ENCODE peak calls at places on chromosomes 13 and 19, in nine cellular contexts. One of them, this sample, is unnamed. For H3K4me1, the result is how much of the 10 kb centered on the place peaks cover.

GRCh38 chr13:35964764-35965163 is 166.4 kb downstream of the DCLK1 start:
- DNase-seq in fibroblast of lung: peak
- DNase-seq in CD8-positive, alpha-beta memory T cell: no peak
- DNase-seq in body of pancreas: no peak
- DNase-seq in uterus: no peak
- DNase-seq in colonic mucosa: no peak
- DNase-seq in cardiac muscle cell: peak
- DNase-seq in lower lobe of right lung: no peak
- DNase-seq in A673: peak
- DNase-seq in this sample: no peak

GRCh38 chr19:35179830-35180229 is 25.3 kb downstream of the FXYD5 start:
- DNase-seq in fibroblast of lung: no peak
- DNase-seq in CD8-positive, alpha-beta memory T cell: no peak
- DNase-seq in body of pancreas: no peak
- DNase-seq in uterus: no peak
- DNase-seq in colonic mucosa: no peak
- DNase-seq in cardiac muscle cell: no peak
- DNase-seq in lower lobe of right lung: no peak
- DNase-seq in A673: no peak
- DNase-seq in this sample: no peak

GRCh38 chr19:34990578-34991192 is 9.4 kb upstream of the GRAMD1A start:
- DNase-seq in fibroblast of lung: no peak
- DNase-seq in CD8-positive, alpha-beta memory T cell: no peak
- DNase-seq in body of pancreas: no peak
- DNase-seq in uterus: no peak
- DNase-seq in colonic mucosa: no peak
- DNase-seq in cardiac muscle cell: no peak
- DNase-seq in lower lobe of right lung: peak
- DNase-seq in A673: no peak
- DNase-seq in this sample: no peak

GRCh38 chr19:45645068-45645630 is 6.0 kb upstream of the EML2 start:
- DNase-seq in fibroblast of lung: no peak
- DNase-seq in CD8-positive, alpha-beta memory T cell: no peak
- DNase-seq in body of pancreas: no peak
- DNase-seq in uterus: no peak
- DNase-seq in colonic mucosa: no peak
- DNase-seq in cardiac muscle cell: no peak
- DNase-seq in lower lobe of right lung: no peak
- DNase-seq in A673: no peak
- DNase-seq in this sample: no peak

GRCh38 chr19:3949294-3949693 is 16.4 kb downstream of the NMRK2 start:
- DNase-seq in fibroblast of lung: no peak
- DNase-seq in CD8-positive, alpha-beta memory T cell: no peak
- DNase-seq in body of pancreas: no peak
- DNase-seq in uterus: no peak
- DNase-seq in colonic mucosa: no peak
- DNase-seq in cardiac muscle cell: no peak
- DNase-seq in lower lobe of right lung: no peak
- DNase-seq in A673: no peak
- DNase-seq in this sample: no peak

GRCh38 chr19:10290876-10291553 is 1.3 kb downstream of the ICAM5 start:
- DNase-seq in fibroblast of lung: peak
- DNase-seq in CD8-positive, alpha-beta memory T cell: peak
- DNase-seq in body of pancreas: peak
- DNase-seq in uterus: no peak
- DNase-seq in colonic mucosa: peak
- DNase-seq in cardiac muscle cell: peak
- DNase-seq in lower lobe of right lung: peak
- DNase-seq in A673: peak
- DNase-seq in this sample: no peak

GRCh38 chr13:44068169-44068568 is 188.5 kb downstream of the LACC1 start:
- DNase-seq in fibroblast of lung: peak
- DNase-seq in CD8-positive, alpha-beta memory T cell: no peak
- DNase-seq in body of pancreas: no peak
- DNase-seq in uterus: no peak
- DNase-seq in colonic mucosa: no peak
- DNase-seq in cardiac muscle cell: peak
- DNase-seq in lower lobe of right lung: no peak
- DNase-seq in A673: no peak
- DNase-seq in this sample: no peak

GRCh38 chr13:60080871-60081270 is 82.9 kb downstream of the DIAPH3 start:
- DNase-seq in fibroblast of lung: no peak
- DNase-seq in CD8-positive, alpha-beta memory T cell: no peak
- DNase-seq in body of pancreas: no peak
- DNase-seq in uterus: no peak
- DNase-seq in colonic mucosa: no peak
- DNase-seq in cardiac muscle cell: no peak
- DNase-seq in lower lobe of right lung: no peak
- DNase-seq in A673: peak
- DNase-seq in this sample: no peak

GRCh38 chr19:3668331-3669133 is 31.7 kb downstream of the PIP5K1C start:
- DNase-seq in fibroblast of lung: no peak
- DNase-seq in CD8-positive, alpha-beta memory T cell: no peak
- DNase-seq in body of pancreas: no peak
- DNase-seq in uterus: peak
- DNase-seq in colonic mucosa: no peak
- DNase-seq in cardiac muscle cell: peak
- DNase-seq in lower lobe of right lung: no peak
- DNase-seq in A673: no peak
- DNase-seq in this sample: no peak

GRCh38 chr19:29873024-29873800 is 61.4 kb downstream of the CCNE1 start:
- DNase-seq in fibroblast of lung: peak
- DNase-seq in CD8-positive, alpha-beta memory T cell: peak
- DNase-seq in body of pancreas: peak
- DNase-seq in uterus: peak
- DNase-seq in colonic mucosa: peak
- DNase-seq in cardiac muscle cell: peak
- DNase-seq in lower lobe of right lung: peak
- DNase-seq in A673: peak
- DNase-seq in this sample: no peak

GRCh38 chr19:8206147-8207087 is 2.8 kb upstream of the CERS4 start:
- DNase-seq in fibroblast of lung: no peak
- DNase-seq in CD8-positive, alpha-beta memory T cell: no peak
- DNase-seq in body of pancreas: peak
- DNase-seq in uterus: no peak
- DNase-seq in colonic mucosa: no peak
- DNase-seq in cardiac muscle cell: no peak
- DNase-seq in lower lobe of right lung: no peak
- DNase-seq in A673: no peak
- DNase-seq in this sample: no peak

GRCh38 chr13:114105351-114106225 is 26.8 kb downstream of the RASA3 start:
- DNase-seq in fibroblast of lung: no peak
- DNase-seq in CD8-positive, alpha-beta memory T cell: no peak
- DNase-seq in body of pancreas: peak
- DNase-seq in uterus: peak
- DNase-seq in colonic mucosa: no peak
- DNase-seq in cardiac muscle cell: no peak
- DNase-seq in lower lobe of right lung: no peak
- DNase-seq in A673: no peak
- DNase-seq in this sample: no peak

GRCh38 chr13:71875823-71876222 is 8.8 kb upstream of the DACH1 start:
- DNase-seq in fibroblast of lung: no peak
- DNase-seq in CD8-positive, alpha-beta memory T cell: no peak
- DNase-seq in body of pancreas: no peak
- DNase-seq in uterus: no peak
- DNase-seq in colonic mucosa: no peak
- DNase-seq in cardiac muscle cell: no peak
- DNase-seq in lower lobe of right lung: no peak
- DNase-seq in A673: no peak
- DNase-seq in this sample: no peak

GRCh38 chr19:19399733-19400438 is 5.6 kb upstream of the GATAD2A start:
- DNase-seq in fibroblast of lung: peak
- DNase-seq in CD8-positive, alpha-beta memory T cell: no peak
- DNase-seq in body of pancreas: no peak
- DNase-seq in uterus: no peak
- DNase-seq in colonic mucosa: no peak
- DNase-seq in cardiac muscle cell: peak
- DNase-seq in lower lobe of right lung: no peak
- DNase-seq in A673: peak
- DNase-seq in this sample: no peak

GRCh38 chr19:57434386-57435061 is 601 bp upstream of the ZNF749 start:
- DNase-seq in fibroblast of lung: no peak
- DNase-seq in CD8-positive, alpha-beta memory T cell: no peak
- DNase-seq in body of pancreas: no peak
- DNase-seq in uterus: no peak
- DNase-seq in colonic mucosa: no peak
- DNase-seq in cardiac muscle cell: no peak
- DNase-seq in lower lobe of right lung: no peak
- DNase-seq in A673: peak
- DNase-seq in this sample: no peak

GRCh38 chr13:26760835-26761582 is 423 bp upstream of the GPR12 start:
- DNase-seq in fibroblast of lung: no peak
- DNase-seq in CD8-positive, alpha-beta memory T cell: no peak
- DNase-seq in body of pancreas: no peak
- DNase-seq in uterus: no peak
- DNase-seq in colonic mucosa: no peak
- DNase-seq in cardiac muscle cell: no peak
- DNase-seq in lower lobe of right lung: no peak
- DNase-seq in A673: no peak
- DNase-seq in this sample: no peak

GRCh38 chr13:114228176-114228575 is 6.5 kb upstream of the CDC16 start:
- DNase-seq in fibroblast of lung: no peak
- DNase-seq in CD8-positive, alpha-beta memory T cell: no peak
- DNase-seq in body of pancreas: no peak
- DNase-seq in uterus: no peak
- DNase-seq in colonic mucosa: no peak
- DNase-seq in cardiac muscle cell: no peak
- DNase-seq in lower lobe of right lung: no peak
- DNase-seq in A673: no peak
- DNase-seq in this sample: no peak

GRCh38 chr13:98141938-98142426 is 912 bp upstream of the FARP1 start:
- DNase-seq in fibroblast of lung: no peak
- DNase-seq in CD8-positive, alpha-beta memory T cell: no peak
- DNase-seq in body of pancreas: peak
- DNase-seq in uterus: no peak
- DNase-seq in colonic mucosa: peak
- DNase-seq in cardiac muscle cell: peak
- DNase-seq in lower lobe of right lung: peak
- DNase-seq in A673: no peak
- DNase-seq in this sample: no peak

GRCh38 chr19:8050274-8051096 is 2.1 kb upstream of the CCL25 start:
- DNase-seq in fibroblast of lung: peak
- DNase-seq in CD8-positive, alpha-beta memory T cell: peak
- DNase-seq in body of pancreas: peak
- DNase-seq in uterus: peak
- DNase-seq in colonic mucosa: peak
- DNase-seq in cardiac muscle cell: peak
- DNase-seq in lower lobe of right lung: peak
- DNase-seq in A673: peak
- DNase-seq in this sample: peak

DNA sequence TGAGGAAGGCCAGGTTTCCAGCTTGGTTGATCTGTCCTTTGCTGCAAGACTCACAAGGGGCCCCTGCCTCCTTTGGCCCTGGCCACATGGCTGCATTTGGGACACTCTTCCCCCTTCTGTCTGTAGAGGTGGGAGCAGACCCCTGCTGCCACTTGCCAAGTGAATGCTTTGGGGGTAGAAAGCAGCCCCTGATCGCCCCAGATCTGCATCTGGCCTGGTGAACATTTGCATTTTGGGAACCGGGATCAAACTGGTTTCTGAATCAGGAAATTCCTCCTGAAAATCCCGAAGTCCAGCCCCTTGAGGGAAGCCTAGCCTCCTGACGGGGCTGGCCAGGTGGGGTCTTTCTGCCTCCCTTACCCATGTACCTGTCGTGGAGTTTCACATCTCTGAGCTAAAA is 14.9 kb downstream of the DPF1 start:
- DNase-seq in fibroblast of lung: no peak
- DNase-seq in CD8-positive, alpha-beta memory T cell: no peak
- DNase-seq in body of pancreas: no peak
- DNase-seq in uterus: no peak
- DNase-seq in colonic mucosa: no peak
- DNase-seq in cardiac muscle cell: no peak
- DNase-seq in lower lobe of right lung: no peak
- DNase-seq in A673: no peak
- DNase-seq in this sample: no peak
- H3K4me3 ChIP-seq in fibroblast of lung: no peak
- H3K4me3 ChIP-seq in CD8-positive, alpha-beta memory T cell: no peak
- H3K4me3 ChIP-seq in body of pancreas: no peak
- H3K4me3 ChIP-seq in uterus: no peak
- H3K4me3 ChIP-seq in colonic mucosa: no peak
- H3K4me3 ChIP-seq in cardiac muscle cell: no peak
- H3K4me3 ChIP-seq in lower lobe of right lung: peak
- H3K4me3 ChIP-seq in A673: no peak
- H3K4me3 ChIP-seq in this sample: no peak

GRCh38 chr19:47511128-47511517 is 3.7 kb downstream of the NAPA start:
- DNase-seq in fibroblast of lung: no peak
- DNase-seq in CD8-positive, alpha-beta memory T cell: no peak
- DNase-seq in body of pancreas: peak
- DNase-seq in uterus: peak
- DNase-seq in colonic mucosa: no peak
- DNase-seq in cardiac muscle cell: peak
- DNase-seq in lower lobe of right lung: no peak
- DNase-seq in A673: no peak
- DNase-seq in this sample: no peak
- H3K4me1 ChIP-seq in fibroblast of lung: under half
- H3K4me1 ChIP-seq in CD8-positive, alpha-beta memory T cell: under half
- H3K4me1 ChIP-seq in body of pancreas: half or more
- H3K4me1 ChIP-seq in uterus: half or more
- H3K4me1 ChIP-seq in colonic mucosa: under half
- H3K4me1 ChIP-seq in cardiac muscle cell: under half
- H3K4me1 ChIP-seq in lower lobe of right lung: half or more
- H3K4me1 ChIP-seq in A673: under half
- H3K4me1 ChIP-seq in this sample: under half

GRCh38 chr13:63403726-63404125 is 1988.1 kb upstream of the PCDH20 start:
- DNase-seq in fibroblast of lung: no peak
- DNase-seq in CD8-positive, alpha-beta memory T cell: no peak
- DNase-seq in body of pancreas: no peak
- DNase-seq in uterus: no peak
- DNase-seq in colonic mucosa: no peak
- DNase-seq in cardiac muscle cell: no peak
- DNase-seq in lower lobe of right lung: no peak
- DNase-seq in A673: no peak
- DNase-seq in this sample: no peak

GRCh38 chr13:63414247-63414646 is 1998.6 kb upstream of the PCDH20 start:
- DNase-seq in fibroblast of lung: no peak
- DNase-seq in CD8-positive, alpha-beta memory T cell: no peak
- DNase-seq in body of pancreas: no peak
- DNase-seq in uterus: no peak
- DNase-seq in colonic mucosa: no peak
- DNase-seq in cardiac muscle cell: no peak
- DNase-seq in lower lobe of right lung: no peak
- DNase-seq in A673: no peak
- DNase-seq in this sample: no peak

GRCh38 chr13:63409791-63410351 is 1994.2 kb upstream of the PCDH20 start:
- DNase-seq in fibroblast of lung: no peak
- DNase-seq in CD8-positive, alpha-beta memory T cell: no peak
- DNase-seq in body of pancreas: no peak
- DNase-seq in uterus: no peak
- DNase-seq in colonic mucosa: no peak
- DNase-seq in cardiac muscle cell: no peak
- DNase-seq in lower lobe of right lung: no peak
- DNase-seq in A673: peak
- DNase-seq in this sample: no peak

GRCh38 chr13:63408227-63409202 is 1992.9 kb upstream of the PCDH20 start:
- DNase-seq in fibroblast of lung: peak
- DNase-seq in CD8-positive, alpha-beta memory T cell: no peak
- DNase-seq in body of pancreas: no peak
- DNase-seq in uterus: no peak
- DNase-seq in colonic mucosa: no peak
- DNase-seq in cardiac muscle cell: peak
- DNase-seq in lower lobe of right lung: no peak
- DNase-seq in A673: peak
- DNase-seq in this sample: no peak
- H3K27ac ChIP-seq in fibroblast of lung: no peak
- H3K27ac ChIP-seq in CD8-positive, alpha-beta memory T cell: no peak
- H3K27ac ChIP-seq in body of pancreas: no peak
- H3K27ac ChIP-seq in uterus: no peak
- H3K27ac ChIP-seq in colonic mucosa: no peak
- H3K27ac ChIP-seq in cardiac muscle cell: no peak
- H3K27ac ChIP-seq in lower lobe of right lung: no peak
- H3K27ac ChIP-seq in A673: no peak
- H3K27ac ChIP-seq in this sample: no peak

GRCh38 chr19:39083983-39084731 is at the start of gene ACP7:
- DNase-seq in fibroblast of lung: no peak
- DNase-seq in CD8-positive, alpha-beta memory T cell: peak
- DNase-seq in body of pancreas: peak
- DNase-seq in uterus: no peak
- DNase-seq in colonic mucosa: no peak
- DNase-seq in cardiac muscle cell: no peak
- DNase-seq in lower lobe of right lung: no peak
- DNase-seq in A673: no peak
- DNase-seq in this sample: no peak
- H3K4me3 ChIP-seq in fibroblast of lung: peak
- H3K4me3 ChIP-seq in CD8-positive, alpha-beta memory T cell: peak
- H3K4me3 ChIP-seq in body of pancreas: no peak
- H3K4me3 ChIP-seq in uterus: no peak
- H3K4me3 ChIP-seq in colonic mucosa: no peak
- H3K4me3 ChIP-seq in cardiac muscle cell: no peak
- H3K4me3 ChIP-seq in lower lobe of right lung: peak
- H3K4me3 ChIP-seq in A673: no peak
- H3K4me3 ChIP-seq in this sample: peak

This sample was measured in keratinocyte.